ENCODE peak calls at places on chromosome 20, in four cellular contexts. L, Y, O and U are unnamed samples.

GRCh38 chr20:57947421-57948176 is 237.8 kb upstream of the PMEPA1 start:
- DNase-seq in Y (no peak), L (no peak), O (peak; percentile 15), U (no peak)

GRCh38 chr20:51860015-51860882 is 57.9 kb upstream of the SALL4 start:
- DNase-seq in Y (no peak), O (peak; percentile 25), L (no peak), U (no peak)

GRCh38 chr20:62506087-62506486 is 30.3 kb upstream of the GATA5 start:
- DNase-seq in O (no peak), Y (no peak), L (no peak), U (no peak)

GRCh38 chr20:34300809-34301586 is 2.2 kb downstream of the AHCY start:
- DNase-seq in O (no peak), Y (no peak), L (no peak), U (peak; percentile 40)

GRCh38 chr20:31933698-31934097 is 18.1 kb downstream of the PDRG1 start:
- DNase-seq in O (no peak), L (no peak), Y (no peak), U (no peak)

GRCh38 chr20:49346682-49347081 is 68.8 kb upstream of the ZNFX1 start:
- DNase-seq in L (no peak), Y (no peak), O (no peak), U (no peak)

GRCh38 chr20:7924692-7925091 is 15.6 kb downstream of the HAO1 start:
- DNase-seq in Y (no peak), O (peak; percentile 90), L (no peak), U (no peak)

GRCh38 chr20:57155415-57155814 is 111.0 kb downstream of the BMP7 start:
- DNase-seq in L (no peak), O (no peak), Y (no peak), U (no peak)

GRCh38 chr20:59158673-59159072 is 4.9 kb upstream of the ZNF831 start:
- DNase-seq in O (no peak), L (no peak), Y (no peak), U (no peak)